ENCODE peak calls at places on chromosomes 12 and 14, in five cellular contexts. H is stimulated activated CD8-positive, alpha-beta memory T cell treated with anti-CD3 and anti-CD28 coated beads, Interleukin-15, amount 100 ng/mL, for 24 hours; T is IMR-90; X is activated T-cell treated with anti-CD3 and anti-CD28 coated beads for 24 hours; L is astrocyte of the hippocampus. Q is an unnamed sample.

GRCh38 chr14:29061702-29062101 is 295.1 kb downstream of the FOXG1 start:
- DNase-seq in T (no peak), H (no peak), X (no peak), L (no peak), Q (no peak)

GRCh38 chr14:64117671-64118402 is 176.3 kb downstream of the ESR2 start:
- DNase-seq in T (peak), L (peak), X (no peak), H (no peak), Q (peak)

GRCh38 chr12:51397670-51398069 is 6.5 kb upstream of the GALNT6 start:
- DNase-seq in L (no peak), X (no peak), T (no peak), H (no peak), Q (no peak)

GRCh38 chr12:1171657-1172056 is 180.6 kb downstream of the ERC1 start:
- DNase-seq in T (no peak), H (no peak), X (no peak), L (peak), Q (peak)

GRCh38 chr12:69903548-69903947 is 78.5 kb downstream of the MYRFL start:
- DNase-seq in L (no peak), T (no peak), H (no peak), X (no peak), Q (no peak)

GRCh38 chr14:49999826-50000214 is 106.9 kb downstream of the ARF6 start:
- DNase-seq in L (no peak), H (no peak), T (no peak), X (no peak), Q (no peak)

GRCh38 chr12:98453070-98453469 is 62.3 kb upstream of the TMPO start:
- DNase-seq in X (no peak), T (no peak), L (no peak), H (no peak), Q (no peak)

GRCh38 chr14:71694888-71695505 is 237.2 kb upstream of the RGS6 start:
- DNase-seq in T (no peak), X (no peak), L (no peak), H (no peak), Q (no peak)

GRCh38 chr12:46792925-46793324 is 32.9 kb downstream of the SLC38A4 start:
- DNase-seq in T (no peak), H (no peak), L (no peak), X (no peak), Q (no peak)

GRCh38 chr12:15526033-15526432 is 203.7 kb downstream of the PTPRO start:
- DNase-seq in H (no peak), L (no peak), T (no peak), X (no peak), Q (no peak)

Q was measured in Daoy.